ENCODE peak calls at places on chromosomes 16 and 17, in seven cellular contexts. One of them, this sample, is unnamed.

GRCh38 chr16:76941091-76941490 is 249.9 kb upstream of the MON1B start:
- DNase-seq in cardiac septum: no peak
- DNase-seq in K562: no peak
- DNase-seq in head of caudate nucleus: no peak
- DNase-seq in colonic mucosa: no peak
- DNase-seq in kidney: no peak
- DNase-seq in activated naive CD4-positive, alpha-beta T cell: no peak
- DNase-seq in this sample: no peak

GRCh38 chr16:2427526-2427925 is 1.7 kb upstream of the CCNF start:
- DNase-seq in head of caudate nucleus: no peak
- DNase-seq in K562: no peak
- DNase-seq in kidney: no peak
- DNase-seq in activated naive CD4-positive, alpha-beta T cell: no peak
- DNase-seq in colonic mucosa: no peak
- DNase-seq in cardiac septum: no peak
- DNase-seq in this sample: no peak

GRCh38 chr17:42883802-42884553 is 16.6 kb upstream of the G6PC1 start:
- DNase-seq in colonic mucosa: no peak
- DNase-seq in activated naive CD4-positive, alpha-beta T cell: no peak
- DNase-seq in kidney: peak; percentile 30
- DNase-seq in cardiac septum: no peak
- DNase-seq in head of caudate nucleus: no peak
- DNase-seq in K562: no peak
- DNase-seq in this sample: no peak

GRCh38 chr17:74874615-74875037 is 1.8 kb upstream of the FDXR start:
- DNase-seq in activated naive CD4-positive, alpha-beta T cell: no peak
- DNase-seq in kidney: no peak
- DNase-seq in K562: no peak
- DNase-seq in head of caudate nucleus: no peak
- DNase-seq in cardiac septum: no peak
- DNase-seq in colonic mucosa: no peak
- DNase-seq in this sample: no peak

GRCh38 chr16:22206013-22206846 is at the start of gene EEF2K:
- DNase-seq in kidney: peak; percentile 97
- DNase-seq in cardiac septum: peak; percentile 94
- DNase-seq in head of caudate nucleus: peak; percentile 82
- DNase-seq in activated naive CD4-positive, alpha-beta T cell: peak; percentile 73
- DNase-seq in colonic mucosa: peak; percentile 93
- DNase-seq in K562: peak; percentile 93
- DNase-seq in this sample: peak; percentile 74

GRCh38 chr17:78687944-78688343 is 94.1 kb downstream of the CYTH1 start:
- DNase-seq in head of caudate nucleus: no peak
- DNase-seq in activated naive CD4-positive, alpha-beta T cell: no peak
- DNase-seq in kidney: no peak
- DNase-seq in colonic mucosa: no peak
- DNase-seq in K562: no peak
- DNase-seq in cardiac septum: no peak
- DNase-seq in this sample: no peak

GRCh38 chr16:15672514-15673167 is 22.6 kb downstream of the NDE1 start:
- DNase-seq in kidney: peak; percentile 95
- DNase-seq in colonic mucosa: peak; percentile 86
- DNase-seq in head of caudate nucleus: peak; percentile 88
- DNase-seq in activated naive CD4-positive, alpha-beta T cell: peak; percentile 65
- DNase-seq in cardiac septum: peak; percentile 96
- DNase-seq in K562: no peak
- DNase-seq in this sample: peak; percentile 92

GRCh38 chr16:59459811-59460210 is 725.7 kb upstream of the GOT2 start:
- DNase-seq in kidney: no peak
- DNase-seq in K562: no peak
- DNase-seq in activated naive CD4-positive, alpha-beta T cell: no peak
- DNase-seq in cardiac septum: no peak
- DNase-seq in head of caudate nucleus: no peak
- DNase-seq in colonic mucosa: no peak
- DNase-seq in this sample: no peak

GRCh38 chr16:23739516-23739915 is 15.3 kb upstream of the CHP2 start:
- DNase-seq in kidney: no peak
- DNase-seq in colonic mucosa: no peak
- DNase-seq in K562: no peak
- DNase-seq in head of caudate nucleus: no peak
- DNase-seq in activated naive CD4-positive, alpha-beta T cell: no peak
- DNase-seq in cardiac septum: no peak
- DNase-seq in this sample: no peak

GRCh38 chr17:8304181-8304910 is 5.7 kb upstream of the ARHGEF15 start:
- DNase-seq in activated naive CD4-positive, alpha-beta T cell: no peak
- DNase-seq in kidney: no peak
- DNase-seq in K562: peak; percentile 74
- DNase-seq in cardiac septum: no peak
- DNase-seq in head of caudate nucleus: no peak
- DNase-seq in colonic mucosa: no peak
- DNase-seq in this sample: no peak

GRCh38 chr16:86734559-86735480 is 156.5 kb downstream of the FOXL1 start:
- DNase-seq in cardiac septum: no peak
- DNase-seq in K562: no peak
- DNase-seq in colonic mucosa: no peak
- DNase-seq in kidney: no peak
- DNase-seq in activated naive CD4-positive, alpha-beta T cell: no peak
- DNase-seq in head of caudate nucleus: no peak
- DNase-seq in this sample: no peak

GRCh38 chr16:35207059-35207999 is 1747.9 kb downstream of the TP53TG3F start:
- DNase-seq in kidney: peak; percentile 64
- DNase-seq in K562: peak; percentile 57
- DNase-seq in activated naive CD4-positive, alpha-beta T cell: no peak
- DNase-seq in head of caudate nucleus: no peak
- DNase-seq in colonic mucosa: no peak
- DNase-seq in cardiac septum: peak; percentile 65
- DNase-seq in this sample: no peak

GRCh38 chr17:74351552-74352210 is 10.0 kb downstream of the BTBD17 start:
- DNase-seq in head of caudate nucleus: no peak
- DNase-seq in colonic mucosa: no peak
- DNase-seq in cardiac septum: no peak
- DNase-seq in K562: peak; percentile 48
- DNase-seq in activated naive CD4-positive, alpha-beta T cell: no peak
- DNase-seq in kidney: no peak
- DNase-seq in this sample: no peak

GRCh38 chr16:8583712-8584111 is 6.6 kb downstream of the TMEM114 start:
- DNase-seq in colonic mucosa: no peak
- DNase-seq in kidney: no peak
- DNase-seq in head of caudate nucleus: no peak
- DNase-seq in cardiac septum: peak; percentile 12
- DNase-seq in K562: peak; percentile 55
- DNase-seq in activated naive CD4-positive, alpha-beta T cell: no peak
- DNase-seq in this sample: no peak

GRCh38 chr17:59074494-59074893 is 32.2 kb downstream of the TRIM37 start:
- DNase-seq in kidney: no peak
- DNase-seq in head of caudate nucleus: no peak
- DNase-seq in cardiac septum: no peak
- DNase-seq in activated naive CD4-positive, alpha-beta T cell: no peak
- DNase-seq in K562: no peak
- DNase-seq in colonic mucosa: no peak
- DNase-seq in this sample: no peak

GRCh38 chr17:6011241-6011640 is 58.9 kb upstream of the WSCD1 start:
- DNase-seq in head of caudate nucleus: no peak
- DNase-seq in colonic mucosa: no peak
- DNase-seq in K562: no peak
- DNase-seq in kidney: no peak
- DNase-seq in activated naive CD4-positive, alpha-beta T cell: no peak
- DNase-seq in cardiac septum: no peak
- DNase-seq in this sample: no peak

GRCh38 chr17:7844292-7845154 is 10.3 kb upstream of the TMEM88 start:
- DNase-seq in cardiac septum: peak; percentile 96
- DNase-seq in head of caudate nucleus: peak; percentile 97
- DNase-seq in kidney: peak; percentile 96
- DNase-seq in colonic mucosa: peak; percentile 94
- DNase-seq in K562: peak; percentile 76
- DNase-seq in activated naive CD4-positive, alpha-beta T cell: peak; percentile 57
- DNase-seq in this sample: peak; percentile 95

This sample was measured in putamen.